ENCODE peak calls at places on chromosomes 16 and 17, in ten cellular contexts. C, P, J, B, G, M, W, R, A and T are unnamed samples.

GRCh38 chr17:32794533-32795246 is 82.2 kb downstream of the MYO1D start:
- DNase-seq in A (no peak), G (peak; percentile 68), W (no peak), M (no peak), R (no peak), C (no peak), P (no peak), J (no peak), B (no peak), T (no peak)

GRCh38 chr17:41773190-41773588 is 13.3 kb downstream of the JUP start:
- DNase-seq in A (no peak), P (no peak), M (peak; percentile 86), J (no peak), B (peak; percentile 91), C (peak; percentile 57), R (no peak), G (peak; percentile 93), W (peak; percentile 98), T (peak; percentile 87)

GRCh38 chr17:57257911-57258885 is 1.9 kb downstream of the MSI2 start:
- DNase-seq in R (peak; percentile 35), W (no peak), G (no peak), M (no peak), P (no peak), A (no peak), C (peak; percentile 69), B (no peak), J (peak; percentile 46), T (no peak)

GRCh38 chr16:87636050-87636684 is 33.9 kb downstream of the JPH3 start:
- DNase-seq in R (peak; percentile 87), J (peak; percentile 68), G (peak; percentile 84), W (peak; percentile 56), C (peak; percentile 89), A (peak; percentile 26), P (peak; percentile 55), B (peak; percentile 84), M (peak; percentile 93), T (peak; percentile 80)

GRCh38 chr17:81426676-81427445 is 31.6 kb downstream of the BAHCC1 start:
- DNase-seq in C (no peak), J (peak; percentile 83), B (no peak), M (no peak), W (no peak), G (no peak), P (no peak), A (no peak), R (no peak), T (peak; percentile 47)

GRCh38 chr17:14427914-14428639 is 127.2 kb downstream of the HS3ST3B1 start:
- DNase-seq in M (no peak), J (peak; percentile 89), R (no peak), W (no peak), P (no peak), C (no peak), G (peak; percentile 18), B (no peak), A (no peak), T (no peak)

GRCh38 chr17:2023692-2024571 is 1.2 kb downstream of the RTN4RL1 start:
- DNase-seq in C (peak; percentile 99), J (no peak), A (no peak), G (peak; percentile 43), M (no peak), P (no peak), R (peak; percentile 91), B (peak; percentile 35), W (no peak), T (peak; percentile 77)

GRCh38 chr16:21260870-21261791 is 17.0 kb downstream of the CRYM start:
- DNase-seq in P (no peak), W (peak; percentile 79), R (no peak), J (no peak), C (no peak), B (peak; percentile 9), A (no peak), M (no peak), G (peak; percentile 84), T (no peak)

GRCh38 chr17:33871720-33872535 is 383.2 kb upstream of the CCL2 start:
- DNase-seq in R (no peak), J (no peak), P (no peak), W (peak; percentile 82), M (no peak), G (no peak), A (no peak), B (peak; percentile 3), C (no peak), T (no peak)

GRCh38 chr17:17815436-17816200 is 21.2 kb downstream of the SREBF1 start:
- DNase-seq in R (no peak), J (no peak), C (no peak), B (no peak), G (no peak), M (no peak), W (no peak), P (no peak), A (no peak), T (peak; percentile 67)

GRCh38 chr17:41801374-41802062 is 10.2 kb downstream of the P3H4 start:
- DNase-seq in J (peak; percentile 76), P (peak; percentile 51), M (peak; percentile 94), R (peak; percentile 90), B (peak; percentile 87), A (no peak), G (peak; percentile 89), C (peak; percentile 87), W (peak; percentile 79), T (peak; percentile 82)

DNA sequence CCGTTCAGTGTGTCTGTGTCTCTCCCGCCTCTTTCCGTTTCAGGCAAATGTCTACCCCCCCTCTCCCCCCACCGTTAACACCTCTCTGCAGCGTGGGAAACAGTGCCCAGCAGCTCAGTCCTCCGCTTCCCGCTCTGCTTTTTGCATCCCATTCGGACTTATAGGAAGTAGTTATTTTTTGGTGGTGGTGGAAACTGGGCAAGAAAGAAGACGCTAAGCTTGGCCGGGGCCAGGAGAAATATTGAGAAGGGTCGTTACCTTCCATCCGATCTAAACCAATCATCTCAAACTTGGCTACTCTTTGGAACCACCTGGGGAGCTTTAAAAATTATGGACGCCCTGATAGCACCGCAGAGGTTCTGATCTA is 504 bp upstream of the HLF start:
- DNase-seq in M (no peak), A (no peak), J (no peak), P (no peak), G (no peak), B (no peak), W (no peak), C (peak; percentile 40), R (no peak), T (no peak)
- H3K27me3 ChIP-seq in M (no peaks in the 10 kb centered on the region), A (no peaks in the 10 kb centered on the region), J (peaks cover 6% of the 10 kb centered on the region), P (no peaks in the 10 kb centered on the region), G (peaks cover 64% of the 10 kb centered on the region), B (peaks cover 48% of the 10 kb centered on the region), W (peaks cover 9% of the 10 kb centered on the region), C (peaks cover 86% of the 10 kb centered on the region), R (peaks cover 6% of the 10 kb centered on the region), T (peaks cover 19% of the 10 kb centered on the region)

DNA sequence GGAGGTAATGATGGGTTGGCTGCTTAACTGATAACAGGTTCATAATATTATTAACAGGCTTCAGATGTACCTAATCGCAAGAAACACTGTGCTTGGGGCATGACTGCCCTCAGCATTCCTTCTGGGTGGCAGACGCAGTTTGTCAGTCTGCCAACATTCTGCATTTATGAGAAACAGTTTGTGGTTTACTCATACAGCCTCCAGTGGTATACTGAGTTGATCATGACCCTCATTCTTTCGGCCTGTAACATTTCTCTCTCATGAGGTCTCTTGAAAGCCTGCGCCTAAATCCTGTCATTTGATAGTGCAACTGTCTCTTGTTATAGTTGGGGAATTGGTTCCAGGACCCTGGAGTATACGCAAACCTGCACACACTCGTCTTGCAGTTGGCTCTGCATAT is 4.9 kb upstream of the RUSF1 start:
- DNase-seq in G (no peak), A (no peak), W (peak; percentile 72), M (no peak), R (no peak), C (no peak), B (peak; percentile 35), P (no peak), J (no peak), T (no peak)
- H3K27me3 ChIP-seq in G (no peaks in the 10 kb centered on the region), A (no peaks in the 10 kb centered on the region), W (no peaks in the 10 kb centered on the region), M (no peaks in the 10 kb centered on the region), R (no peaks in the 10 kb centered on the region), C (no peaks in the 10 kb centered on the region), B (peaks cover 40% of the 10 kb centered on the region), P (no peaks in the 10 kb centered on the region), J (no peaks in the 10 kb centered on the region), T (no peaks in the 10 kb centered on the region)

GRCh38 chr17:28975634-28976033 is 24.3 kb upstream of the PHF12 start:
- DNase-seq in P (no peak), M (no peak), G (no peak), A (no peak), J (no peak), W (no peak), B (no peak), C (no peak), R (no peak), T (no peak)
- H3K27me3 ChIP-seq in P (no peaks in the 10 kb centered on the region), M (no peaks in the 10 kb centered on the region), G (no peaks in the 10 kb centered on the region), A (no peaks in the 10 kb centered on the region), J (peaks cover 5% of the 10 kb centered on the region), W (peaks cover 25% of the 10 kb centered on the region), B (peaks cover 43% of the 10 kb centered on the region), C (no peaks in the 10 kb centered on the region), R (no peaks in the 10 kb centered on the region), T (no peaks in the 10 kb centered on the region)

GRCh38 chr17:51650772-51651171 is 390.4 kb downstream of the UTP18 start:
- DNase-seq in J (no peak), W (no peak), B (no peak), G (no peak), P (no peak), M (no peak), R (no peak), A (no peak), C (no peak), T (no peak)

GRCh38 chr17:51652529-51652928 is 392.2 kb downstream of the UTP18 start:
- DNase-seq in R (no peak), C (no peak), M (no peak), B (no peak), G (no peak), P (no peak), W (no peak), A (no peak), J (no peak), T (no peak)

GRCh38 chr17:51647873-51648272 is 387.5 kb downstream of the UTP18 start:
- DNase-seq in M (no peak), B (no peak), C (no peak), R (no peak), A (no peak), J (no peak), G (no peak), P (no peak), W (peak; percentile 79), T (no peak)

GRCh38 chr17:51651513-51652298 is 391.4 kb downstream of the UTP18 start:
- DNase-seq in A (no peak), M (no peak), C (no peak), P (no peak), R (no peak), G (no peak), B (no peak), W (peak; percentile 23), J (no peak), T (no peak)

DNA sequence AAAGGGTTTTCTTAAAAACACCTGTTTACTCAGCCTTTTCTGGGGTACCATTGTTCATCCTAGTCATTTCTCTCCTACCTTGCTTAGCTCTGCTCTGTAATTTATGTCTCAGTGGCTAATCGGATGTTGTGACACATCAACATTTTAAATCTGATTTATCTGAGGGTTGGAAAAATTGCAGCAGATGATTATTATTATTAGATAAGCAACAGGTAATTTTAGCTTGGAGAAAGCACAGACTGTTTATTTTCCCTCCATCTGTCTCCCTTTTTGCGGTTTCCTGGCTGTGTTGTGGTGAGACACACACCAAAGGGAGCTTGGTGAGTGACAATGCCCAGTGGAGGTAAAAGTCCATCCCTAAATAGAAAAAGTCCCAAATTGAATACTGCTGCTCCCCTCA is 389.9 kb downstream of the UTP18 start:
- DNase-seq in J (no peak), B (no peak), A (no peak), W (no peak), P (no peak), R (no peak), G (no peak), C (no peak), M (no peak), T (no peak)
- H3K27me3 ChIP-seq in J (no peaks in the 10 kb centered on the region), B (peaks cover 19% of the 10 kb centered on the region), A (no peaks in the 10 kb centered on the region), W (no peaks in the 10 kb centered on the region), P (no peaks in the 10 kb centered on the region), R (no peaks in the 10 kb centered on the region), G (no peaks in the 10 kb centered on the region), C (no peaks in the 10 kb centered on the region), M (no peaks in the 10 kb centered on the region), T (no peaks in the 10 kb centered on the region)